ENCODE peak calls at places on chromosome X, in six cellular contexts. T is neural progenitor cell, J is PC-3, L is left ventricle myocardium inferior, Y is A549, W is GM20000. U is an unnamed sample.

GRCh38 chrX:94662665-94663064 is 988.7 kb downstream of the FAM133A start:
- DNase-seq in J (peak; percentile 12), L (no peak), Y (no peak), W (no peak), T (peak; percentile 39), U (no peak)

GRCh38 chrX:49256268-49256995 is 8.1 kb downstream of the FOXP3 start:
- DNase-seq in Y (no peak), T (no peak), W (no peak), L (no peak), J (no peak), U (no peak)

GRCh38 chrX:331145-331771 is 12.7 kb upstream of the GTPBP6 start:
- DNase-seq in J (peak; percentile 16), W (no peak), L (peak; percentile 15), T (peak; percentile 47), Y (no peak), U (peak; percentile 55)

GRCh38 chrX:48956728-48957414 is 536 bp downstream of the OTUD5 start:
- DNase-seq in T (peak; percentile 33), J (no peak), Y (no peak), L (no peak), W (no peak), U (no peak)

GRCh38 chrX:134971926-134972325 is 18.9 kb upstream of the SMIM10 start:
- DNase-seq in J (no peak), W (no peak), L (no peak), Y (no peak), T (no peak), U (no peak)

GRCh38 chrX:17718649-17719165 is 18.6 kb upstream of the SCML1 start:
- DNase-seq in W (no peak), J (no peak), L (no peak), T (no peak), Y (no peak), U (no peak)

GRCh38 chrX:104195489-104196084 is 29.3 kb downstream of the FAM199X start:
- DNase-seq in W (peak; percentile 8), T (peak; percentile 36), J (peak; percentile 70), L (no peak), Y (peak; percentile 4), U (peak; percentile 34)

GRCh38 chrX:13099121-13099520 is 54.7 kb upstream of the FAM9C start:
- DNase-seq in J (peak; percentile 4), L (no peak), W (no peak), T (no peak), Y (no peak), U (no peak)

GRCh38 chrX:71671043-71671829 is 3.9 kb downstream of the LOC101059915 start:
- DNase-seq in J (peak; percentile 21), L (no peak), W (no peak), T (no peak), Y (no peak), U (peak; percentile 24)

GRCh38 chrX:117517994-117518393 is 598.6 kb downstream of the KLHL13 start:
- DNase-seq in T (no peak), Y (no peak), J (no peak), W (no peak), L (no peak), U (no peak)

GRCh38 chrX:153564047-153564606 is 34.8 kb downstream of the CCNQ start:
- DNase-seq in W (no peak), Y (no peak), T (no peak), J (no peak), L (peak; percentile 31), U (no peak)

GRCh38 chrX:43474321-43474720 is 181.8 kb upstream of the MAOA start:
- DNase-seq in Y (no peak), W (no peak), T (peak; percentile 27), J (peak; percentile 52), L (no peak), U (no peak)

GRCh38 chrX:1673337-1673736 is 58.5 kb downstream of the ASMT start:
- DNase-seq in J (peak; percentile 54), W (peak; percentile 25), T (peak; percentile 36), Y (peak; percentile 29), L (no peak), U (peak; percentile 49)

GRCh38 chrX:107747596-107748161 is 27.9 kb downstream of the TSC22D3 start:
- DNase-seq in Y (no peak), J (peak; percentile 53), T (peak; percentile 24), L (no peak), W (no peak), U (no peak)

GRCh38 chrX:96372313-96373046 is 312.2 kb upstream of the DIAPH2 start:
- DNase-seq in J (peak; percentile 75), T (peak; percentile 63), W (peak; percentile 4), L (no peak), Y (peak; percentile 17), U (peak; percentile 17)

GRCh38 chrX:110219920-110220319 is 98.0 kb downstream of the AMMECR1 start:
- DNase-seq in J (peak; percentile 73), T (no peak), W (no peak), L (no peak), Y (no peak), U (no peak)

GRCh38 chrX:10157545-10157944 is 770 bp downstream of the CLCN4 start:
- DNase-seq in T (no peak), W (no peak), J (peak; percentile 66), L (no peak), Y (no peak), U (no peak)

GRCh38 chrX:99777912-99778311 is 632.2 kb downstream of the PCDH19 start:
- DNase-seq in J (no peak), Y (no peak), L (no peak), T (no peak), W (no peak), U (no peak)

GRCh38 chrX:48695524-48695875 is 1.0 kb upstream of the SUV39H1 start:
- DNase-seq in T (no peak), W (peak; percentile 31), Y (no peak), L (no peak), J (peak; percentile 11), U (no peak)

GRCh38 chrX:107736781-107737531 is 38.6 kb downstream of the TSC22D3 start:
- DNase-seq in Y (no peak), J (peak; percentile 32), W (no peak), T (no peak), L (no peak), U (no peak)

GRCh38 chrX:38726596-38726995 is 74.7 kb upstream of the MID1IP1 start:
- DNase-seq in W (no peak), T (no peak), J (no peak), L (no peak), Y (no peak), U (no peak)

GRCh38 chrX:130560558-130560957 is 158.8 kb downstream of the RBMX2 start:
- DNase-seq in L (no peak), Y (no peak), W (no peak), J (peak; percentile 67), T (no peak), U (no peak)

GRCh38 chrX:33336783-33337182 is 125.4 kb upstream of the DMD start:
- DNase-seq in Y (no peak), L (no peak), T (peak; percentile 57), W (no peak), J (peak; percentile 29), U (no peak)

GRCh38 chrX:124349054-124349453 is 2.7 kb downstream of the SH2D1A start:
- DNase-seq in J (no peak), T (no peak), Y (no peak), L (no peak), W (no peak), U (no peak)

GRCh38 chrX:103586314-103586646 is 965 bp downstream of the TCEAL4 start:
- DNase-seq in T (no peak), W (no peak), Y (no peak), J (peak; percentile 21), L (no peak), U (no peak)

GRCh38 chrX:1472975-1473374 is 20.3 kb upstream of the ASMTL start:
- DNase-seq in J (no peak), T (no peak), Y (no peak), W (no peak), L (no peak), U (no peak)

GRCh38 chrX:136910565-136911040 is 30.1 kb upstream of the RBMX start:
- DNase-seq in Y (no peak), L (no peak), W (no peak), T (no peak), J (peak; percentile 2), U (no peak)

GRCh38 chrX:13360146-13360545 is 40.3 kb upstream of the ATXN3L start:
- DNase-seq in Y (no peak), L (peak; percentile 31), J (no peak), T (no peak), W (no peak), U (no peak)

GRCh38 chrX:13087322-13088154 is 43.1 kb upstream of the FAM9C start:
- DNase-seq in W (peak; percentile 35), J (peak; percentile 85), Y (no peak), T (no peak), L (no peak), U (peak; percentile 53)

GRCh38 chrX:110167952-110168451 is 149.9 kb downstream of the AMMECR1 start:
- DNase-seq in L (no peak), J (peak; percentile 30), T (peak; percentile 63), W (peak; percentile 16), Y (peak; percentile 25), U (peak; percentile 50)

GRCh38 chrX:153209347-153209746 is 30.3 kb downstream of the MAGEA1 start:
- DNase-seq in J (peak; percentile 1), L (no peak), Y (no peak), W (no peak), T (no peak), U (no peak)

DNA sequence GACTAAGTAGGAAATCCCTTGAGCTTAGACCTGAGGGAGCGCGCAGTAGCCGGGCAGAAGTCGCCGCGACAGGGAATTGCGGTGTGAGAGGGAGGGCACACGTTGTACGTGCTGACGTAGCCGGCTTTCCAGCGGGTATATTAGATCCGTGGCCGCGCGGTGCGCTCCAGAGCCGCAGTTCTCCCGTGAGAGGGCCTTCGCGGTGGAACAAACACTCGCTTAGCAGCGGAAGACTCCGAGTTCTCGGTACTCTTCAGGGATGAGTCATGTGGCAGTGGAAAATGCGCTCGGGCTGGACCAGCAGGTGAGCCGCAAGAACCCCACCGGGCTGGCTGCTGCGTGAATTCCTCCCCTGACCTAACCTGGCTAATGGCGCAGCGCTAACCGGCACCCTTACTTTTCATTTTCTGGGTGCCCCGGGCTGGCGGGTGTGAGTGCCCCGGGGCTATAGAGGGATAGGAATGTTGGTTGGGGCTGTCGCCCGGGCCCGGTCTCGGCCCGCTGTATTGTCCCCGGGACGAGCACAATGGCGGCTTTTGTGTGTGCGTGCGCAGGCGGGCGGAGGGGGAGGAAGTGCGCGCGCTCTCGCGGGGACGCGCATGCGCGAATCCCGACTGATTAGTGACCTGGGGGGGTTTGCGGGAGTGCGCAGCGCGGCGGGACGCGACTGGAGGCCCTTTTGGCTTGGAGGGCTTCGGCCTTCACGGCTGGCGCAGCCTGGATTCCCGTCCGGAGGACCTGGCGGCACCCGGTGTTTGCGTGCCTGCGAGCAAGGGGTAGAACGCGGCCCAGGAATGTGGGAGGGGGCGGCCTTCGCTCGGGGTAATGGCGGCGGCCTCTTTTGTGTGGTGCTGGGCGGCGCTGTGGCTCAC is at the start of gene DDX3X:
- DNase-seq in J (peak; percentile 81), W (peak; percentile 76), Y (peak; percentile 58), T (peak; percentile 88), L (peak; percentile 82), U (peak; percentile 85)
- TF ChIP-seq CTCF in J (peak; percentile 14), W (no peak), Y (no peak), T (peak; percentile 19), L (peak; percentile 29), U (peak; percentile 23)

GRCh38 chrX:65667503-65668355 is at the start of gene MSN:
- DNase-seq in W (peak; percentile 76), L (peak; percentile 84), T (peak; percentile 68), J (peak; percentile 66), Y (peak; percentile 36), U (peak; percentile 78)
- TF ChIP-seq CTCF in W (no peak), L (no peak), T (peak; percentile 43), J (peak; percentile 13), Y (no peak), U (peak; percentile 5)

GRCh38 chrX:102129473-102129872 is 4.0 kb downstream of the TCEAL2 start:
- DNase-seq in W (no peak), J (peak; percentile 41), L (no peak), Y (peak; percentile 4), T (no peak), U (no peak)
- TF ChIP-seq CTCF in W (peak; percentile 23), J (peak; percentile 55), L (peak; percentile 31), Y (peak; percentile 40), T (peak; percentile 39), U (peak; percentile 28)

GRCh38 chrX:77160301-77160700 is 286.9 kb upstream of the FGF16 start:
- DNase-seq in Y (no peak), W (no peak), T (peak; percentile 29), L (no peak), J (peak; percentile 13), U (no peak)
- TF ChIP-seq CTCF in Y (no peak), W (no peak), T (peak; percentile 51), L (peak; percentile 34), J (peak; percentile 58), U (peak; percentile 24)